ENCODE peak calls at places on chromosomes 3 and 15, in five cellular contexts. I is tibial nerve; J is CD8-positive, alpha-beta memory T cell; E is lung; K is GM23248. F is an unnamed sample.
A peak's percentile ranks its signal among the peaks of the same experiment; 100 is the strongest.

GRCh38 chr3:158802399-158803023 is 657 bp downstream of the MFSD1 start:
- DNase-seq in J (peak; percentile 2), I (no peak), K (peak; percentile 64), E (no peak), F (no peak)

GRCh38 chr3:157274644-157275137 is 114.7 kb upstream of the CCNL1 start:
- DNase-seq in I (no peak), E (no peak), J (no peak), K (peak; percentile 44), F (no peak)

GRCh38 chr3:115071611-115072010 is 75.5 kb downstream of the ZBTB20 start:
- DNase-seq in J (no peak), K (peak; percentile 91), E (no peak), I (no peak), F (peak; percentile 68)

GRCh38 chr3:45226206-45226915 is at the start of gene TMEM158:
- DNase-seq in J (peak; percentile 60), I (peak; percentile 67), E (peak; percentile 82), K (peak; percentile 92), F (peak; percentile 15)

GRCh38 chr15:44738340-44738984 is 2.1 kb downstream of the TRIM69 start:
- DNase-seq in I (no peak), J (no peak), K (peak; percentile 60), E (no peak), F (peak; percentile 54)

GRCh38 chr3:64150527-64151238 is 74.6 kb downstream of the PRICKLE2 start:
- DNase-seq in I (no peak), J (no peak), E (peak; percentile 68), K (peak; percentile 84), F (peak; percentile 74)

GRCh38 chr3:157856078-157856939 is 249.9 kb downstream of the SHOX2 start:
- DNase-seq in I (no peak), K (peak; percentile 47), E (no peak), J (no peak), F (no peak)

GRCh38 chr3:45950686-45951600 is 7.7 kb downstream of the CXCR6 start:
- DNase-seq in I (no peak), K (no peak), E (no peak), J (peak; percentile 39), F (no peak)

GRCh38 chr15:78437762-78438594 is at the start of gene IREB2:
- DNase-seq in I (peak; percentile 96), J (peak; percentile 97), K (peak; percentile 100), E (peak; percentile 97), F (peak; percentile 99)

GRCh38 chr15:70083423-70083822 is 14.3 kb downstream of the TLE3 start:
- DNase-seq in K (no peak), I (no peak), E (no peak), J (no peak), F (no peak)

GRCh38 chr15:90839187-90840071 is 29.0 kb upstream of the FURIN start:
- DNase-seq in K (no peak), J (no peak), E (peak; percentile 51), I (no peak), F (no peak)

GRCh38 chr3:139259398-139259797 is 84.4 kb upstream of the MRPS22 start:
- DNase-seq in K (no peak), J (no peak), E (no peak), I (no peak), F (no peak)

GRCh38 chr3:128603811-128604447 is 46.7 kb downstream of the RPN1 start:
- DNase-seq in E (no peak), J (no peak), I (no peak), K (no peak), F (no peak)

GRCh38 chr3:64342940-64343691 is 117.8 kb upstream of the PRICKLE2 start:
- DNase-seq in E (no peak), I (no peak), K (peak; percentile 83), J (no peak), F (peak; percentile 85)

GRCh38 chr3:65902304-65902793 is 136.4 kb downstream of the MAGI1 start:
- DNase-seq in I (no peak), J (no peak), E (no peak), K (no peak), F (no peak)

GRCh38 chr3:186882125-186882524 is 39.6 kb downstream of the ADIPOQ start:
- DNase-seq in E (no peak), K (no peak), I (no peak), J (no peak), F (no peak)

GRCh38 chr3:52696830-52697621 is 8.6 kb downstream of the GLT8D1 start:
- DNase-seq in I (no peak), E (no peak), K (no peak), J (no peak), F (no peak)

GRCh38 chr15:36905908-36906307 is 194.4 kb downstream of the MEIS2 start:
- DNase-seq in I (no peak), E (no peak), K (peak; percentile 87), J (no peak), F (no peak)

GRCh38 chr3:52684184-52684583 is 1.5 kb downstream of the PBRM1 start:
- DNase-seq in K (no peak), E (no peak), J (no peak), I (no peak), F (no peak)

GRCh38 chr3:126208182-126208581 is 27.8 kb upstream of the ALDH1L1 start:
- DNase-seq in E (no peak), J (no peak), I (no peak), K (no peak), F (no peak)

GRCh38 chr15:58416963-58417362 is 14.8 kb upstream of the LIPC start:
- DNase-seq in E (no peak), K (no peak), J (no peak), I (no peak), F (no peak)

GRCh38 chr3:107028086-107028485 is 349.2 kb upstream of the CCDC54 start:
- DNase-seq in K (no peak), E (no peak), I (no peak), J (no peak), F (no peak)

GRCh38 chr3:195165264-195165608 is 105.7 kb downstream of the XXYLT1 start:
- DNase-seq in E (no peak), K (no peak), I (no peak), J (no peak), F (no peak)

GRCh38 chr3:195165790-195166189 is 105.2 kb downstream of the XXYLT1 start:
- DNase-seq in J (no peak), K (no peak), E (no peak), I (no peak), F (no peak)

GRCh38 chr3:195163719-195164572 is 107.0 kb downstream of the XXYLT1 start:
- DNase-seq in J (no peak), I (no peak), K (no peak), E (no peak), F (no peak)

GRCh38 chr3:195162033-195162669 is 108.8 kb downstream of the XXYLT1 start:
- DNase-seq in K (no peak), E (no peak), J (no peak), I (no peak), F (no peak)

GRCh38 chr3:195164573-195165263 is 106.2 kb downstream of the XXYLT1 start:
- DNase-seq in I (no peak), J (no peak), K (no peak), E (no peak), F (no peak)
- H3K4me1 ChIP-seq in I (no peaks in the 10 kb centered on the region), J (peaks cover 15% of the 10 kb centered on the region), K (peaks cover 9% of the 10 kb centered on the region), E (peaks cover 2% of the 10 kb centered on the region), F (peaks cover 12% of the 10 kb centered on the region)

GRCh38 chr15:100572362-100572983 is 29.5 kb downstream of the LINS1 start:
- DNase-seq in E (no peak), K (peak; percentile 34), I (no peak), J (no peak), F (no peak)
- H3K27ac ChIP-seq in E (no peak overlapping the region), K (no peak overlapping the region), I (no peak overlapping the region), J (no peak overlapping the region), F (no peak overlapping the region)

DNA sequence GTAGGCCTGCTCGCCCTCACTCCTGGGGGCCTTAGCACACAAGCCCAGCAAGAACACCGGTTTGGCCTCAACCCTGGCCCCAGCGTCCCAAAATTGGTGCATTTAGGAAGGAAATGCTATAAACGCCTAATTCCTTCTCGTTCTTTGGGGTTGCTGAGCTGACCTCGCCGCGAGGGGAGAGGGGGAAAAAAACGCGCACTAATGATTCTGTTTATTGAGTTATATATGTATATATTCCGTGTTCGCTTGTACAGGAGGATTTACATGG is 3.9 kb downstream of the FEZF2 start:
- DNase-seq in E (no peak), J (no peak), I (no peak), K (no peak), F (no peak)
- H3K4me1 ChIP-seq in E (peaks cover 5% of the 10 kb centered on the region), J (no peaks in the 10 kb centered on the region), I (peaks cover 37% of the 10 kb centered on the region), K (no peaks in the 10 kb centered on the region), F (no peaks in the 10 kb centered on the region)

DNA sequence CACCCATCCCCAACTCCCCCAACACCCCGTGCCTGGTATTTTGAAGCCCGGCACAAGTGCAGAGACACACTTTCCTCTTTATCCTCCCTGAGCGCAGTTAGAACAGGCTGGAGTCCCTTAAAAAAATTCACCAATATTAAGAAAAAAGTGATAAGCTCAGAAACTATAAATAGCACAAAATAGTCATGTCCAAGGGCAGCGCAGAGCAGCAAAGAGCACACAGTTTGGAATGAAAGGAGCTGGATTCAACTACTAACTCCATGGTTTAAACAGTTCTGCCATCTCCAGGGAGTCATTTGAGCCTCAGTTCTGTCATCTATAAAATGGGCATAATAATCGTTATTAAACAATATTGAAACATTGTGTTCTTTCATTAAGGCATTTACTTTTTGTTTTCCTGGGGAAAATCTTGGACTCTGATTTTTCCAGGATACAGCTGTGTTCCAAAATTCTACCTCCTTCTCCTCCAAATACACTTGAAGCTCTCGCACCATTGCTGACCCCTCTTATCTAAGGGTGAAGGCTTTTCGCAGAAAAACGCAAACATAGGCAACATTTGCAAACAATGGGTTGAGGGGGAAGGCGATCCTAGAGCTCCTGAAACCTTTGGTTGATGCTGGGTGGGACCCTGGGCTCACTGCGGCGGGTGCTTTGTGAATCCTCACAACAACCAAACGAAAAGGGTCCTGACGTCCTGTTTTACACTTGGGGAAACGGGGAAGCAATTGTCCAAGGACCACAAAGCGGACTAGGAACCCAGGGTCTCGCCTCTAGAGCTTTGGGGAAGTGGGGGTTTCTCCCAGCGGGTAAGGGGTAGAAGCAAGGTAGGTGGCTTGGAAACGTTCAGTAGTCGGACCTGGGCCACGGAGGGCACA is 41.8 kb downstream of the EPHB3 start:
- DNase-seq in E (no peak), I (no peak), K (no peak), J (no peak), F (no peak)
- H3K27ac ChIP-seq in E (no peak overlapping the region), I (peak overlapping the region; percentile 75), K (no peak overlapping the region), J (no peak overlapping the region), F (no peak overlapping the region)

GRCh38 chr15:98150531-98150930 is 190.0 kb downstream of the ARRDC4 start:
- DNase-seq in J (no peak), I (no peak), K (no peak), E (no peak), F (no peak)
- H3K4me1 ChIP-seq in J (no peaks in the 10 kb centered on the region), I (no peaks in the 10 kb centered on the region), K (peaks cover 12% of the 10 kb centered on the region), E (no peaks in the 10 kb centered on the region), F (peaks cover 6% of the 10 kb centered on the region)

GRCh38 chr3:133451309-133451708 is 51.5 kb downstream of the BFSP2 start:
- DNase-seq in J (no peak), I (no peak), E (no peak), K (no peak), F (no peak)

GRCh38 chr3:133452603-133453313 is 52.9 kb downstream of the BFSP2 start:
- DNase-seq in K (peak; percentile 13), E (no peak), J (no peak), I (no peak), F (no peak)

GRCh38 chr3:133447751-133448477 is 48.1 kb downstream of the BFSP2 start:
- DNase-seq in I (no peak), K (no peak), E (no peak), J (no peak), F (no peak)

GRCh38 chr3:133445111-133445510 is 45.3 kb downstream of the BFSP2 start:
- DNase-seq in E (no peak), K (no peak), J (no peak), I (no peak), F (no peak)

GRCh38 chr3:133448478-133449122 is 48.7 kb downstream of the BFSP2 start:
- DNase-seq in K (no peak), J (no peak), E (no peak), I (no peak), F (no peak)
- H3K27ac ChIP-seq in K (no peak overlapping the region), J (no peak overlapping the region), E (no peak overlapping the region), I (no peak overlapping the region), F (no peak overlapping the region)

GRCh38 chr15:87851497-87851896 is 405.0 kb downstream of the NTRK3 start:
- DNase-seq in E (no peak), J (no peak), I (no peak), K (no peak), F (no peak)
- H3K4me1 ChIP-seq in E (peaks cover 4% of the 10 kb centered on the region), J (no peaks in the 10 kb centered on the region), I (no peaks in the 10 kb centered on the region), K (no peaks in the 10 kb centered on the region), F (no peaks in the 10 kb centered on the region)